ENCODE peak calls at places on chromosome 15, in ten cellular contexts. N, R, S, C, U, P, B, J, G and W are unnamed samples.
A peak's percentile ranks its signal among the peaks of the same experiment; 100 is the strongest.

GRCh38 chr15:90184119-90184785 is 16.9 kb upstream of the SEMA4B start:
- DNase-seq in N (no peak), R (peak; percentile 77), S (no peak), C (peak; percentile 93), U (peak; percentile 90), P (peak; percentile 8), B (no peak), J (peak; percentile 95), G (no peak), W (no peak)

GRCh38 chr15:51874751-51875644 is 45.5 kb downstream of the TMOD3 start:
- DNase-seq in N (peak; percentile 91), R (no peak), S (no peak), C (no peak), U (peak; percentile 97), P (peak; percentile 98), B (no peak), J (no peak), G (peak; percentile 78), W (no peak)

GRCh38 chr15:74955017-74955416 is 1.6 kb downstream of the RPP25 start:
- DNase-seq in N (no peak), R (no peak), S (no peak), C (no peak), U (no peak), P (no peak), B (no peak), J (no peak), G (no peak), W (no peak)

GRCh38 chr15:39700301-39700700 is 82.3 kb downstream of the FSIP1 start:
- DNase-seq in N (no peak), R (no peak), S (no peak), C (no peak), U (no peak), P (no peak), B (no peak), J (no peak), G (no peak), W (no peak)

GRCh38 chr15:101449471-101450425 is 39.8 kb downstream of the PCSK6 start:
- DNase-seq in N (no peak), R (no peak), S (no peak), C (no peak), U (no peak), P (no peak), B (no peak), J (no peak), G (no peak), W (no peak)

GRCh38 chr15:67010898-67011619 is 54.3 kb upstream of the SMAD3 start:
- DNase-seq in N (no peak), R (no peak), S (no peak), C (no peak), U (no peak), P (peak; percentile 45), B (no peak), J (no peak), G (no peak), W (no peak)

GRCh38 chr15:72304596-72304995 is 15.4 kb downstream of the CELF6 start:
- DNase-seq in N (no peak), R (no peak), S (no peak), C (no peak), U (no peak), P (no peak), B (no peak), J (peak; percentile 38), G (no peak), W (no peak)

GRCh38 chr15:27576576-27576975 is 522.5 kb downstream of the OCA2 start:
- DNase-seq in N (no peak), R (no peak), S (no peak), C (no peak), U (no peak), P (no peak), B (no peak), J (no peak), G (no peak), W (no peak)

GRCh38 chr15:58361291-58361759 is 70.5 kb upstream of the LIPC start:
- DNase-seq in N (peak; percentile 97), R (no peak), S (no peak), C (no peak), U (peak; percentile 53), P (peak; percentile 65), B (no peak), J (no peak), G (no peak), W (no peak)

GRCh38 chr15:75449585-75450306 is 1.7 kb downstream of the SIN3A start:
- DNase-seq in N (no peak), R (no peak), S (no peak), C (peak; percentile 40), U (no peak), P (no peak), B (no peak), J (peak; percentile 60), G (no peak), W (no peak)

GRCh38 chr15:25372298-25372697 is 66.5 kb downstream of the UBE3A start:
- DNase-seq in N (peak; percentile 18), R (no peak), S (no peak), C (no peak), U (peak; percentile 67), P (peak; percentile 18), B (no peak), J (no peak), G (no peak), W (no peak)

DNA sequence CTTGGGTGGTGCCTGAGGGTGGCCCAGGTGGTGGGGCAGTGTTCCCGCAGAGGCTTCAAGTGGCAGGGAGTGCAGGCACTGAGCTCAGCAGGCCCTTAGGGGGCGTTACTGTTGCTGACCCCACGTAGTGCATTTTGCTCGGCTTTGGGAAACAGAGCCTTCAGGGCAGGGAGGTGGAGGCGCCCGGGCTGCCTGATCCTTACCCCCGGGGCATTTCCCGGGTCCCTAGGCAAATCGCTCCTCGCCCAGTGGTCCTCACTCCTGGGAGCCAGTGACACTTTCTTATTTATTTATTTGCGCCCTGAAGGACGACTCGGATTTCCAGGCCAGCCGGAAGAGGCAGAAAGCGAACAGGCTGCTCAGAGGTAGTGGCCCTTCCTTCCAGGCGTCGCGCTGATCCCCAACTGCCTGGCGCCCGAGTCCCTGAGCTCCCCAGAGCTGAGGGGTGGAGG is 10.1 kb upstream of the FOXB1 start:
- DNase-seq in N (no peak), R (no peak), S (no peak), C (no peak), U (no peak), P (no peak), B (peak; percentile 67), J (no peak), G (no peak), W (no peak)
- TF ChIP-seq CTCF in N (no peak), R (no peak), S (no peak), C (no peak), U (no peak), P (peak; percentile 14), B (peak; percentile 61), J (no peak), G (peak; percentile 41), W (no peak)

DNA sequence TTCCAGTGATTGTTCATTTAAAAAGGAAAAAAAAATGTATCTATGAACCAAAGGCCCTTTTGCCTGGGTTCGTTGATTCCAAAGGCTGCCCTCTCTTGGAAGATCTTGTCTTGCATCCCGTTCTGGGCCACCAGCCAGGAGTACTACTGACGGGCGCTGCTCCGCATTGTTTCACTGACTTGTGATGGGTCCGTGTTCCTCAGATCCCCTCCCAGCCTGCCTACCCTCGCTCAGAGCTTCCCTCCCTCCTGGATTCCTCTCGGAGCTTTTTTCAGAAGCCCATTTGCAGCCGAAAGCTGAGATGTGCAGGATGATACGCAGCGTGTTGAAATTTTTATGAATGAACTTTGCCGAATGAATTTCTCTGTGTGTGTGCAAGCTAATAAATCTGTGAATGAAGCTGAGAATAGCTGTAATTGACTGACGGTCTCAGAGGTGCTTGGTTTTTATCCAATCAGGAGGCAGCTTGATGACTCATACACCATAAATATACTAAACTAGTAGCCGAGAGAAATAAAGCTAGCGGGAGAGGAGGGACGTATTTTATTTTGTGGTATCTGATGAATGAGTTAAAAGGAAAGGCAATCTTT is at the start of gene SHC4:
- DNase-seq in N (no peak), R (peak; percentile 73), S (peak; percentile 53), C (peak; percentile 78), U (peak; percentile 88), P (peak; percentile 86), B (peak; percentile 58), J (peak; percentile 75), G (peak; percentile 51), W (no peak)
- TF ChIP-seq CTCF in N (peak; percentile 46), R (no peak), S (no peak), C (no peak), U (peak; percentile 46), P (peak; percentile 70), B (peak; percentile 5), J (no peak), G (peak; percentile 35), W (no peak)

DNA sequence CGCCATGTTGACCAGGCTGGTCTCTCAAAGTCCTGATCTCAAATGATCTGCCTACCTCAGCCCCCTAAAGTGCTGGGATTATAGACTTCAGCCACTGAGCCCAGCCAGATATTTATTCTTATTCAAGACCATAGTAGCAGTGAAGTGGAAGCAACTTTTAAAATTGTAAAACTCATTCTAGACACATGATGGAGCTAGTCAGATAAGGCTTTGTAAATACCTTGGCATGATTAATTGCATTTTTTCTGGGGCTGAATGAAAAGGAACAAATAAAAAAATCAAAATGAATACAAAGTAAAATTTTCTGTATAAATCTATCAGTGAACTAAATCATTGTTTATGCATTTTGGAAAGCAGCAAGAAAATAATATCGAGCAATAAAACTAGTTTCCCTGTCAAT is 4.1 kb upstream of the MYO1E start:
- DNase-seq in N (no peak), R (no peak), S (no peak), C (no peak), U (peak; percentile 49), P (peak; percentile 21), B (no peak), J (no peak), G (no peak), W (no peak)
- TF ChIP-seq CTCF in N (no peak), R (peak; percentile 8), S (no peak), C (no peak), U (peak; percentile 6), P (peak; percentile 51), B (no peak), J (no peak), G (peak; percentile 38), W (no peak)

DNA sequence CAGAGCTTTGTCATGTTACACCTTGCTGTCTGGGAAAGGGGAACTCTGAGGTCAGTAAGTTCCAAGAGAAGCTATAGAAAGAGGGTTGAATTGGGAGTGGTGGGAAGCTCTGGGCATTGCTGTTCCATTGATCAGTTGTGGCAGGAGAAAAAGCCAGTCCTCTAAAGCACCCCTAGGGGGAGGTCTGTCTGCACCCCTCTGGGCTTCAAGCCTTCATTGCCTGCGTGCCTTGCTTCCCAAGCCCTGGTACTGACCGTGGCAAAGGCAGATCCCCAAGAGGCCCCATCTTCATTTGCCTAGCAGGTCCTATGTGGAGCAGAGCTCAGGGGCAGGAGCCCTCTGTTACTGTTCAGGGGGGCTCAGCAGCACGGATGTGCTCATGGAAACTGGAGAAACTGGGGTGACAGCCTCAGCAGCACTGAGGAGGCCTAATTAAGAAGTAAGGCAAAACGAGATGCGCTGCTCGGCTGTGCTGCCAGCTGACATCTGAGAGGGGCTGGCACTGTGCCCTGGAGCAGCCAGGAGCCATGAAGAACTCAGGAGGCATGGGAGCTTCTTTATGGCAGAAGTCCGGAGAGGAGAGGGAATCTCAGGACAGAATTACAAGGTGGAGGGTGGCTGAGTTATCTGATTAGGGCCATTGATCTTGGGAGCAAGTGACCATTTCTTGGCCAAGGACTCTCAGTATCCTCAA is 270.9 kb downstream of the RPLP1 start:
- DNase-seq in N (no peak), R (no peak), S (no peak), C (no peak), U (no peak), P (no peak), B (no peak), J (no peak), G (no peak), W (no peak)
- TF ChIP-seq CTCF in N (peak; percentile 32), R (no peak), S (no peak), C (no peak), U (peak; percentile 25), P (peak; percentile 42), B (no peak), J (no peak), G (peak; percentile 42), W (no peak)